ENCODE peak calls at places on chromosomes 4 and X, in six cellular contexts. A, D, C, R, U and K are unnamed samples. For H3K4me1, the result is how much of the 10 kb centered on the place peaks cover.

GRCh38 chr4:15400911-15401671 is 26.7 kb upstream of the C1QTNF7 start:
- DNase-seq in A (peak), D (no peak), C (peak), R (peak), U (peak), K (no peak)

GRCh38 chrX:138349351-138349750 is 362.2 kb downstream of the FGF13 start:
- DNase-seq in A (no peak), D (no peak), C (no peak), R (no peak), U (no peak), K (no peak)

GRCh38 chrX:131565909-131566308 is 22.0 kb downstream of the OR13H1 start:
- DNase-seq in A (no peak), D (no peak), C (peak), R (no peak), U (no peak), K (no peak)

GRCh38 chr4:130747842-130748241 is 1651.9 kb downstream of the C4orf33 start:
- DNase-seq in A (no peak), D (no peak), C (peak), R (no peak), U (no peak), K (no peak)

GRCh38 chr4:8819421-8820177 is 52.0 kb downstream of the HMX1 start:
- DNase-seq in A (peak), D (peak), C (no peak), R (no peak), U (no peak), K (no peak)

GRCh38 chr4:80128941-80129340 is 55.9 kb upstream of the ANTXR2 start:
- DNase-seq in A (no peak), D (no peak), C (no peak), R (no peak), U (no peak), K (no peak)

GRCh38 chrX:103175944-103176753 is 38.8 kb upstream of the BEX4 start:
- DNase-seq in A (peak), D (peak), C (peak), R (peak), U (no peak), K (no peak)

GRCh38 chrX:68699960-68700746 is 52.7 kb downstream of the STARD8 start:
- DNase-seq in A (no peak), D (no peak), C (no peak), R (no peak), U (no peak), K (no peak)

GRCh38 chrX:42107495-42108139 is 184.3 kb upstream of the CASK start:
- DNase-seq in A (no peak), D (no peak), C (no peak), R (no peak), U (no peak), K (no peak)

GRCh38 chrX:13939741-13940597 is 89.7 kb downstream of the GEMIN8 start:
- DNase-seq in A (no peak), D (no peak), C (no peak), R (no peak), U (no peak), K (no peak)

GRCh38 chrX:36434521-36434920 is 515.0 kb downstream of the CFAP47 start:
- DNase-seq in A (no peak), D (no peak), C (peak), R (no peak), U (no peak), K (no peak)

GRCh38 chr4:158801066-158801465 is 32.2 kb downstream of the FNIP2 start:
- DNase-seq in A (no peak), D (no peak), C (no peak), R (no peak), U (no peak), K (no peak)

GRCh38 chr4:43496188-43496587 is 603.7 kb downstream of the GRXCR1 start:
- DNase-seq in A (no peak), D (no peak), C (no peak), R (no peak), U (no peak), K (no peak)

GRCh38 chr4:34280131-34280530 is 1964.2 kb downstream of the ARAP2 start:
- DNase-seq in A (no peak), D (no peak), C (no peak), R (no peak), U (no peak), K (no peak)

GRCh38 chr4:2263701-2264321 is 1.9 kb upstream of the MXD4 start:
- DNase-seq in A (no peak), D (no peak), C (no peak), R (no peak), U (no peak), K (no peak)

GRCh38 chrX:153736871-153737441 is 12.3 kb downstream of the ABCD1 start:
- DNase-seq in A (no peak), D (no peak), C (no peak), R (no peak), U (no peak), K (no peak)

GRCh38 chrX:153733651-153734240 is 9.1 kb downstream of the ABCD1 start:
- DNase-seq in A (no peak), D (no peak), C (no peak), R (no peak), U (no peak), K (no peak)

GRCh38 chrX:153735274-153735673 is 10.6 kb downstream of the ABCD1 start:
- DNase-seq in A (peak), D (no peak), C (no peak), R (no peak), U (no peak), K (no peak)

GRCh38 chrX:153736071-153736820 is 11.6 kb downstream of the ABCD1 start:
- DNase-seq in A (no peak), D (no peak), C (no peak), R (no peak), U (no peak), K (no peak)

GRCh38 chrX:153734871-153735270 is 10.2 kb downstream of the ABCD1 start:
- DNase-seq in A (no peak), D (no peak), C (no peak), R (no peak), U (no peak), K (no peak)
- TF ChIP-seq CTCF in A (no peak), D (no peak), C (no peak), R (no peak), U (no peak), K (no peak)

DNA sequence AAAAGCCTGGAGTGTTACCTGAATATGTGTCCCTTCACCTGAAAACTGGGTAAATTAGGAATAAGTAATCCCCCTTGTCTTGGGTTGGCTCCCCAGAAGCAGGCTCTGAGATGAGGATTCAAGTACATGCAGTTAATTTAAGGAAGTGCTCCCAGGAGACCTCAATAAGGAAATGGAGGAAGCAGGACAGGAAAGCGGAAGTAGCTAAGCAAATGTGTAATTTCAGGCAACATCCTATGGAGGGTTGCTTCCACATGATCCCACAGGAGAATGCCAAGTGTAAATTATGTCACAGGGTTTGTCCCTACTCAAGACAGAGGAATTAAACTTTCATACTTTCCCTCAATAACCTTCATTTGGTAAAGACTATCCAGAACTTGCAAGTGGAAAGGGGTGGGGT is 48.1 kb upstream of the ARHGEF6 start:
- DNase-seq in A (no peak), D (no peak), C (no peak), R (no peak), U (no peak), K (no peak)
- H3K4me1 ChIP-seq in A (under half), D (under half), C (under half), R (under half), U (under half), K (under half)

DNA sequence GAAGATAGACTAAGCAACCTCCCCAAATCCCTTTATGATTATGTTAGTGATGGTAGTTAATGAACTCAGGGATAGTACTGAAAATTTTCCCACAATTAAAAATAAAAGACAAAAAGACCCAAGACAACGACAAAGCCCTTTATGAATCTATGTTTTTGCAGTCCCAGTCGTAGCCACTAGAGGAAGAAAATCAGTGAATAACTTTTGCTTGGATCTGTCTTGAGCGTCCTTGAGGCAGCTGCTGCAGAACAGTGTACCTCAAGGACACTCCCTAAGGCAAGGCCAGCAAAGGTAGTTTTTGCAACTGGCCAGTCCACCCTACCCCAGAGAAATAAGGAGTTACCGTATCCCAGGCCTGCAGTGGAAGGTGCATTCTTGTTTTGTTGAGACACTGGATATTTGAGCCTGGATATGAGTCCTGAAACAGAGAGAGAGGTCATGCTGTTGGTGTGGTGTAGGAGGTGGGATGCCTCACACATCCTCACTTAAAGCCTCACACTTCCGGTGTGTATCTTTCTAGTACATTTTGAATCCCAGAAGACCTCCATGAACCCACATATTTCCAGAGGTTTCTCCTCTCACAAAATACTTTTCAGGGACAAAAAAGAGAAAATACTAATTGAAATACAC is 8.7 kb upstream of the TIMM8A start:
- DNase-seq in A (no peak), D (peak), C (peak), R (no peak), U (no peak), K (no peak)
- TF ChIP-seq CTCF in A (no peak), D (peak), C (peak), R (no peak), U (no peak), K (no peak)

GRCh38 chr4:118112647-118113046 is 78.4 kb downstream of the NDST3 start:
- DNase-seq in A (no peak), D (no peak), C (no peak), R (no peak), U (no peak), K (no peak)

GRCh38 chr4:118112117-118112516 is 77.8 kb downstream of the NDST3 start:
- DNase-seq in A (no peak), D (no peak), C (no peak), R (no peak), U (no peak), K (no peak)

DNA sequence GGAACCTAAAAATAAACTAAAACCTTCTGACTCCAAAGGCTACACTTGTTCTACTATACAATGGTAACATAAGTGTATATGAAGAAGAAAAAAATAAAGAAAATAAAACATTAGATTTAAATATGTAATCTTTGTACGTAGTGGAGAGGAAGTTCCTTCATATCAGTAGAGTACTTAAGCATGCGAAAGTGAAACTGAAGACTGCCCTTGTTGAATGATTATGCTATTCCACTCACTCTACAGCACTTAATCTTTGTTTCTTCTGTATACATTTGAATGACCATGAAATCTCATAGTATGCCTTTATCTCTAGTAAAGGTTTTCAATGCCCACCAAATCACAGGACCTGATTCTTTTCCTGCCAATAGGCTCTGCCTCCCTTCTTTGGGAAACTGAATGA is 78.9 kb downstream of the NDST3 start:
- DNase-seq in A (no peak), D (no peak), C (no peak), R (no peak), U (no peak), K (no peak)
- H3K4me1 ChIP-seq in A (under half), D (under half), C (under half), R (under half), U (under half), K (under half)

GRCh38 chrX:40170830-40171512 is 73.2 kb upstream of the BCOR start:
- DNase-seq in A (no peak), D (peak), C (peak), R (peak), U (no peak), K (no peak)

GRCh38 chrX:40168183-40169015 is 70.6 kb upstream of the BCOR start:
- DNase-seq in A (no peak), D (peak), C (no peak), R (no peak), U (no peak), K (no peak)

GRCh38 chrX:40167240-40168182 is 69.8 kb upstream of the BCOR start:
- DNase-seq in A (peak), D (peak), C (no peak), R (no peak), U (no peak), K (no peak)

GRCh38 chrX:40171513-40172168 is 73.9 kb upstream of the BCOR start:
- DNase-seq in A (no peak), D (peak), C (peak), R (peak), U (no peak), K (no peak)

GRCh38 chrX:40169193-40170086 is 71.7 kb upstream of the BCOR start:
- DNase-seq in A (peak), D (peak), C (peak), R (no peak), U (no peak), K (peak)
- TF ChIP-seq CTCF in A (no peak), D (peak), C (peak), R (peak), U (no peak), K (no peak)

GRCh38 chr4:119206178-119206577 is 6.3 kb upstream of the USP53 start:
- DNase-seq in A (no peak), D (no peak), C (no peak), R (no peak), U (no peak), K (no peak)
- H3K4me1 ChIP-seq in A (under half), D (under half), C (under half), R (under half), U (under half), K (under half)

DNA sequence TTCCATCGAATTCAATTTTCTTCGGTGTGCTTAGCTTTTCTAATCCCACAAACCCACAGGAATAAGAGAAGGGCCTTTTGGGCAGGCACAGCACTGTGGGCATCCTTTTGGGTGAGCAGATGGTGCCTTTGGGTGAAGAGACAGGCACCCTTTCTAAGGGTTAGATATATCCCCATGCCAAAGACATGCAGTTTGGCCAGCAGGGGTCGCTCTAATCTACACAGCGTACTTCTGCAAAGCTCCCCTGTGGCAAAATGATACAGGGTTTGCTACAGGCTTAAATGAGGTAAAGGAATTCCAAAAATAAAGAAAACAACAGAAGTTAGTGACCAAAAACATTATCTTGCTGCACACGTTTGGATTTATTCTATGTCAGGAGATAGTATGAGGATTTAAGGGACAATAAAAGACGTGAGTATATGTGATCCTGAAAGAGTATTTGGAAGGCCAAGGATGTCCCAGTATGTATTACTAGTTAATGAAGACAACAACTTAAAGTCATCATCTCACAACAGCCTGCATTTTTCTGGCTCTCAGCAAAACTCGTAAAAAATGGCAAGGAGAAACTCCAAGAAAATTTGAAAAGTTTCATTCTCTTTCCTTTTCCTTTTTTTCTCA is 49.5 kb downstream of the PHEX start:
- DNase-seq in A (no peak), D (peak), C (peak), R (peak), U (no peak), K (no peak)
- TF ChIP-seq CTCF in A (peak), D (peak), C (peak), R (peak), U (no peak), K (peak)